ENCODE peak calls at places on chromosomes 4 and X, in four cellular contexts. V is bronchial epithelial cell, U is Ammon's horn, N is cerebellar nuclear complex. T is an unnamed sample.

GRCh38 chr4:47287735-47288134 is 175.8 kb downstream of the COMMD8 start:
- DNase-seq in V (peak; percentile 7), U (no peak), N (no peak), T (no peak)

GRCh38 chrX:23752740-23753435 is 9.8 kb upstream of the ACOT9 start:
- DNase-seq in V (peak; percentile 51), U (no peak), N (no peak), T (no peak)

GRCh38 chr4:99383833-99384392 is 31.4 kb upstream of the ADH1C start:
- DNase-seq in V (peak; percentile 37), U (no peak), N (no peak), T (no peak)

GRCh38 chr4:8558080-8558960 is 21.9 kb upstream of the GPR78 start:
- DNase-seq in V (peak; percentile 10), U (no peak), N (no peak), T (no peak)

GRCh38 chrX:41542151-41542935 is 95.2 kb downstream of the NYX start:
- DNase-seq in V (no peak), U (no peak), N (no peak), T (no peak)

GRCh38 chr4:123579961-123580360 is 183.4 kb downstream of the SPRY1 start:
- DNase-seq in V (no peak), U (no peak), N (no peak), T (no peak)

GRCh38 chrX:53678667-53679066 is 7.9 kb downstream of the HUWE1 start:
- DNase-seq in V (peak; percentile 11), U (no peak), N (no peak), T (no peak)

GRCh38 chr4:17385403-17385802 is 126.5 kb downstream of the QDPR start:
- DNase-seq in V (peak; percentile 1), U (peak; percentile 41), N (no peak), T (peak; percentile 39)

GRCh38 chr4:98586634-98587354 is 71.6 kb downstream of the TSPAN5 start:
- DNase-seq in V (no peak), U (peak; percentile 83), N (no peak), T (peak; percentile 88)

GRCh38 chrX:94977986-94978385 is 1304.0 kb downstream of the FAM133A start:
- DNase-seq in V (no peak), U (no peak), N (no peak), T (no peak)